ENCODE peak calls at places on chromosome 1, in ten cellular contexts. One of them, this sample, is unnamed.

GRCh38 chr1:220528049-220528678 is at the start of gene MARK1:
- DNase-seq in endothelial cell of umbilical vein: peak; percentile 37
- DNase-seq in prostate gland: peak; percentile 57
- DNase-seq in psoas muscle: peak; percentile 67
- DNase-seq in K562: peak; percentile 20
- DNase-seq in naive thymus-derived CD4-positive, alpha-beta T cell: no peak
- DNase-seq in PC-3: peak; percentile 47
- DNase-seq in tibial artery: peak; percentile 90
- DNase-seq in left ventricle myocardium inferior: peak; percentile 84
- DNase-seq in mucosa of descending colon: peak; percentile 61
- DNase-seq in this sample: peak; percentile 81

GRCh38 chr1:236951672-236952071 is 52.6 kb downstream of the MT1HL1 start:
- DNase-seq in left ventricle myocardium inferior: no peak
- DNase-seq in naive thymus-derived CD4-positive, alpha-beta T cell: no peak
- DNase-seq in prostate gland: no peak
- DNase-seq in tibial artery: no peak
- DNase-seq in K562: no peak
- DNase-seq in mucosa of descending colon: no peak
- DNase-seq in PC-3: no peak
- DNase-seq in psoas muscle: no peak
- DNase-seq in endothelial cell of umbilical vein: no peak
- DNase-seq in this sample: no peak

GRCh38 chr1:160227561-160227960 is 22.4 kb downstream of the PEA15 start:
- DNase-seq in psoas muscle: no peak
- DNase-seq in endothelial cell of umbilical vein: no peak
- DNase-seq in left ventricle myocardium inferior: no peak
- DNase-seq in naive thymus-derived CD4-positive, alpha-beta T cell: no peak
- DNase-seq in tibial artery: no peak
- DNase-seq in mucosa of descending colon: no peak
- DNase-seq in K562: no peak
- DNase-seq in PC-3: no peak
- DNase-seq in prostate gland: no peak
- DNase-seq in this sample: no peak

GRCh38 chr1:214004795-214005194 is 17.0 kb downstream of the PROX1 start:
- DNase-seq in K562: no peak
- DNase-seq in left ventricle myocardium inferior: no peak
- DNase-seq in mucosa of descending colon: no peak
- DNase-seq in naive thymus-derived CD4-positive, alpha-beta T cell: no peak
- DNase-seq in tibial artery: no peak
- DNase-seq in prostate gland: no peak
- DNase-seq in psoas muscle: no peak
- DNase-seq in endothelial cell of umbilical vein: no peak
- DNase-seq in PC-3: no peak
- DNase-seq in this sample: no peak

GRCh38 chr1:31650161-31650560 is 5.5 kb upstream of the PEF1 start:
- DNase-seq in left ventricle myocardium inferior: no peak
- DNase-seq in mucosa of descending colon: no peak
- DNase-seq in naive thymus-derived CD4-positive, alpha-beta T cell: no peak
- DNase-seq in endothelial cell of umbilical vein: no peak
- DNase-seq in PC-3: no peak
- DNase-seq in psoas muscle: no peak
- DNase-seq in prostate gland: no peak
- DNase-seq in tibial artery: no peak
- DNase-seq in K562: no peak
- DNase-seq in this sample: no peak

GRCh38 chr1:200535605-200536004 is 84.9 kb downstream of the KIF14 start:
- DNase-seq in endothelial cell of umbilical vein: peak; percentile 30
- DNase-seq in PC-3: peak; percentile 98
- DNase-seq in K562: peak; percentile 34
- DNase-seq in prostate gland: no peak
- DNase-seq in mucosa of descending colon: no peak
- DNase-seq in psoas muscle: no peak
- DNase-seq in naive thymus-derived CD4-positive, alpha-beta T cell: peak; percentile 16
- DNase-seq in left ventricle myocardium inferior: no peak
- DNase-seq in tibial artery: no peak
- DNase-seq in this sample: no peak

GRCh38 chr1:235843458-235843857 is 23.2 kb downstream of the LYST start:
- DNase-seq in PC-3: peak; percentile 71
- DNase-seq in endothelial cell of umbilical vein: peak; percentile 24
- DNase-seq in prostate gland: no peak
- DNase-seq in left ventricle myocardium inferior: no peak
- DNase-seq in tibial artery: no peak
- DNase-seq in naive thymus-derived CD4-positive, alpha-beta T cell: no peak
- DNase-seq in psoas muscle: no peak
- DNase-seq in mucosa of descending colon: no peak
- DNase-seq in K562: no peak
- DNase-seq in this sample: peak; percentile 62

GRCh38 chr1:77282866-77283539 is 1.2 kb downstream of the AK5 start:
- DNase-seq in PC-3: no peak
- DNase-seq in K562: no peak
- DNase-seq in left ventricle myocardium inferior: no peak
- DNase-seq in tibial artery: no peak
- DNase-seq in naive thymus-derived CD4-positive, alpha-beta T cell: peak; percentile 31
- DNase-seq in mucosa of descending colon: peak; percentile 28
- DNase-seq in psoas muscle: peak; percentile 12
- DNase-seq in prostate gland: no peak
- DNase-seq in endothelial cell of umbilical vein: peak; percentile 34
- DNase-seq in this sample: peak; percentile 27

GRCh38 chr1:9231648-9232332 is 2.8 kb upstream of the H6PD start:
- DNase-seq in left ventricle myocardium inferior: no peak
- DNase-seq in psoas muscle: no peak
- DNase-seq in naive thymus-derived CD4-positive, alpha-beta T cell: no peak
- DNase-seq in K562: no peak
- DNase-seq in prostate gland: no peak
- DNase-seq in PC-3: peak; percentile 37
- DNase-seq in mucosa of descending colon: no peak
- DNase-seq in endothelial cell of umbilical vein: no peak
- DNase-seq in tibial artery: no peak
- DNase-seq in this sample: peak; percentile 57

GRCh38 chr1:46549697-46550681 is 1.5 kb downstream of the KNCN start:
- DNase-seq in PC-3: peak; percentile 26
- DNase-seq in prostate gland: no peak
- DNase-seq in K562: peak; percentile 66
- DNase-seq in left ventricle myocardium inferior: no peak
- DNase-seq in tibial artery: no peak
- DNase-seq in psoas muscle: no peak
- DNase-seq in endothelial cell of umbilical vein: no peak
- DNase-seq in naive thymus-derived CD4-positive, alpha-beta T cell: no peak
- DNase-seq in mucosa of descending colon: no peak
- DNase-seq in this sample: peak; percentile 39

GRCh38 chr1:43982241-43982640 is 3.2 kb downstream of the B4GALT2 start:
- DNase-seq in prostate gland: no peak
- DNase-seq in left ventricle myocardium inferior: no peak
- DNase-seq in PC-3: no peak
- DNase-seq in naive thymus-derived CD4-positive, alpha-beta T cell: no peak
- DNase-seq in endothelial cell of umbilical vein: no peak
- DNase-seq in tibial artery: no peak
- DNase-seq in K562: no peak
- DNase-seq in mucosa of descending colon: peak; percentile 54
- DNase-seq in psoas muscle: no peak
- DNase-seq in this sample: no peak

GRCh38 chr1:248140846-248141245 is 4.1 kb upstream of the OR2M5 start:
- DNase-seq in endothelial cell of umbilical vein: no peak
- DNase-seq in left ventricle myocardium inferior: no peak
- DNase-seq in K562: no peak
- DNase-seq in psoas muscle: no peak
- DNase-seq in mucosa of descending colon: no peak
- DNase-seq in prostate gland: no peak
- DNase-seq in tibial artery: no peak
- DNase-seq in PC-3: peak; percentile 92
- DNase-seq in naive thymus-derived CD4-positive, alpha-beta T cell: no peak
- DNase-seq in this sample: no peak

GRCh38 chr1:248136811-248137210 is 8.1 kb upstream of the OR2M5 start:
- DNase-seq in psoas muscle: no peak
- DNase-seq in tibial artery: no peak
- DNase-seq in left ventricle myocardium inferior: no peak
- DNase-seq in prostate gland: no peak
- DNase-seq in K562: no peak
- DNase-seq in naive thymus-derived CD4-positive, alpha-beta T cell: no peak
- DNase-seq in mucosa of descending colon: no peak
- DNase-seq in endothelial cell of umbilical vein: no peak
- DNase-seq in PC-3: no peak
- DNase-seq in this sample: no peak
- H3K9me3 ChIP-seq in psoas muscle: no peaks in the 10 kb centered on the region
- H3K9me3 ChIP-seq in tibial artery: no peaks in the 10 kb centered on the region
- H3K9me3 ChIP-seq in left ventricle myocardium inferior: peaks cover 31% of the 10 kb centered on the region
- H3K9me3 ChIP-seq in prostate gland: no peaks in the 10 kb centered on the region
- H3K9me3 ChIP-seq in K562: no peaks in the 10 kb centered on the region
- H3K9me3 ChIP-seq in naive thymus-derived CD4-positive, alpha-beta T cell: no peaks in the 10 kb centered on the region
- H3K9me3 ChIP-seq in mucosa of descending colon: peaks cover 30% of the 10 kb centered on the region
- H3K9me3 ChIP-seq in endothelial cell of umbilical vein: peaks cover 3% of the 10 kb centered on the region
- H3K9me3 ChIP-seq in PC-3: no peaks in the 10 kb centered on the region
- H3K9me3 ChIP-seq in this sample: peaks cover 5% of the 10 kb centered on the region

DNA sequence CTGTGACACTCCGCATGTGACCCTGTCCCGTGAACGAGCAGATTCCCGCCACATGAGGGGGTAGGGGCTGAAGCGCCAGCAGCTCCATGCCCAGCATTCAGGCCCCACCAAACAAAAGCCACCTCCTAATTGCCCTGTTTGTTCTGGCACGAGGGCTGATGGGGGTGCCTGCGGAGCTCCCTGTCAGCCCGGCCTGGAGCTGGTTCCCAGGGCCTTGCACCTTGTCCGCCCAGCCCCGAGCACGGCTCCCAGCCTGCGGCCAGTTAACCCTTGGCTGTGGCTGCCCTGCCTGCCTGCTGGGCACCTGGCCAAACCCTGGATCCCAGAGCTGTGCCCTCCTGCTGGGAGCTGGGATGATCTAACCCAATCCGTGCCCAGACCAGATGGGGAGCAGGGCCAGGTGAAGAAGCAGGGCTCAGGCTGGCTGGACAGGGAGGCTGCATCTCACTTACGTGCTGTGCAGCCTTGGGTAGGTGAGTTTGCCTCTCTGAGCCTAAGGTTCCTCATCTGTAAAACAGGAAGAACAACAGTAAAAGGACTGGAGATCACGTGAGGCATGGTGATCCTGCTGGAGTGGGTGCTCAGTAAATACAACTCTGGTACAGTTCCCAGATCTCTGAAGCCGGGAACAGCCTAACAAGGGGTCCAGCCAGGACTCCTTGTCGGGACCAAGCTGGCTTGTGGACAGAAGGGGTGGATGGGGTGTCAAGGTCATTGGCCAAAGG is 110.9 kb upstream of the IFFO2 start:
- DNase-seq in endothelial cell of umbilical vein: no peak
- DNase-seq in PC-3: peak; percentile 20
- DNase-seq in K562: no peak
- DNase-seq in mucosa of descending colon: peak; percentile 76
- DNase-seq in naive thymus-derived CD4-positive, alpha-beta T cell: no peak
- DNase-seq in tibial artery: no peak
- DNase-seq in left ventricle myocardium inferior: no peak
- DNase-seq in psoas muscle: no peak
- DNase-seq in prostate gland: peak; percentile 75
- DNase-seq in this sample: no peak
- H3K4me1 ChIP-seq in endothelial cell of umbilical vein: no peaks in the 10 kb centered on the region
- H3K4me1 ChIP-seq in PC-3: peaks cover 28% of the 10 kb centered on the region
- H3K4me1 ChIP-seq in K562: no peaks in the 10 kb centered on the region
- H3K4me1 ChIP-seq in mucosa of descending colon: peaks cover 30% of the 10 kb centered on the region
- H3K4me1 ChIP-seq in naive thymus-derived CD4-positive, alpha-beta T cell: no peaks in the 10 kb centered on the region
- H3K4me1 ChIP-seq in tibial artery: peaks cover 6% of the 10 kb centered on the region
- H3K4me1 ChIP-seq in left ventricle myocardium inferior: peaks cover 23% of the 10 kb centered on the region
- H3K4me1 ChIP-seq in psoas muscle: no peaks in the 10 kb centered on the region
- H3K4me1 ChIP-seq in prostate gland: peaks cover 45% of the 10 kb centered on the region
- H3K4me1 ChIP-seq in this sample: no peaks in the 10 kb centered on the region

GRCh38 chr1:49527606-49528305 is 496.0 kb downstream of the AGBL4 start:
- DNase-seq in PC-3: peak; percentile 62
- DNase-seq in endothelial cell of umbilical vein: no peak
- DNase-seq in prostate gland: no peak
- DNase-seq in left ventricle myocardium inferior: no peak
- DNase-seq in tibial artery: no peak
- DNase-seq in mucosa of descending colon: no peak
- DNase-seq in K562: no peak
- DNase-seq in naive thymus-derived CD4-positive, alpha-beta T cell: no peak
- DNase-seq in psoas muscle: no peak
- DNase-seq in this sample: no peak

GRCh38 chr1:49523764-49524163 is 500.0 kb downstream of the AGBL4 start:
- DNase-seq in PC-3: no peak
- DNase-seq in psoas muscle: no peak
- DNase-seq in tibial artery: no peak
- DNase-seq in endothelial cell of umbilical vein: no peak
- DNase-seq in left ventricle myocardium inferior: no peak
- DNase-seq in K562: no peak
- DNase-seq in naive thymus-derived CD4-positive, alpha-beta T cell: no peak
- DNase-seq in mucosa of descending colon: no peak
- DNase-seq in prostate gland: no peak
- DNase-seq in this sample: no peak

GRCh38 chr1:49526672-49527071 is 497.1 kb downstream of the AGBL4 start:
- DNase-seq in psoas muscle: no peak
- DNase-seq in tibial artery: no peak
- DNase-seq in PC-3: no peak
- DNase-seq in mucosa of descending colon: no peak
- DNase-seq in naive thymus-derived CD4-positive, alpha-beta T cell: no peak
- DNase-seq in endothelial cell of umbilical vein: no peak
- DNase-seq in left ventricle myocardium inferior: no peak
- DNase-seq in prostate gland: no peak
- DNase-seq in K562: no peak
- DNase-seq in this sample: no peak
- H3K9me3 ChIP-seq in psoas muscle: no peaks in the 10 kb centered on the region
- H3K9me3 ChIP-seq in tibial artery: no peaks in the 10 kb centered on the region
- H3K9me3 ChIP-seq in PC-3: no peaks in the 10 kb centered on the region
- H3K9me3 ChIP-seq in mucosa of descending colon: no peaks in the 10 kb centered on the region
- H3K9me3 ChIP-seq in naive thymus-derived CD4-positive, alpha-beta T cell: no peaks in the 10 kb centered on the region
- H3K9me3 ChIP-seq in endothelial cell of umbilical vein: peaks cover 8% of the 10 kb centered on the region
- H3K9me3 ChIP-seq in left ventricle myocardium inferior: no peaks in the 10 kb centered on the region
- H3K9me3 ChIP-seq in prostate gland: no peaks in the 10 kb centered on the region
- H3K9me3 ChIP-seq in K562: no peaks in the 10 kb centered on the region
- H3K9me3 ChIP-seq in this sample: no peaks in the 10 kb centered on the region

GRCh38 chr1:40039757-40040510 is 595 bp upstream of the CAP1 start:
- DNase-seq in left ventricle myocardium inferior: peak; percentile 92
- DNase-seq in mucosa of descending colon: peak; percentile 97
- DNase-seq in endothelial cell of umbilical vein: peak; percentile 51
- DNase-seq in K562: peak; percentile 81
- DNase-seq in prostate gland: peak; percentile 84
- DNase-seq in PC-3: peak; percentile 90
- DNase-seq in tibial artery: peak; percentile 93
- DNase-seq in naive thymus-derived CD4-positive, alpha-beta T cell: peak; percentile 59
- DNase-seq in psoas muscle: peak; percentile 91
- DNase-seq in this sample: peak; percentile 85

GRCh38 chr1:40038693-40039092 is 1.8 kb upstream of the CAP1 start:
- DNase-seq in K562: no peak
- DNase-seq in left ventricle myocardium inferior: no peak
- DNase-seq in PC-3: no peak
- DNase-seq in tibial artery: no peak
- DNase-seq in mucosa of descending colon: no peak
- DNase-seq in endothelial cell of umbilical vein: no peak
- DNase-seq in naive thymus-derived CD4-positive, alpha-beta T cell: no peak
- DNase-seq in psoas muscle: no peak
- DNase-seq in prostate gland: no peak
- DNase-seq in this sample: no peak

GRCh38 chr1:40040511-40041465 is at the start of gene CAP1:
- DNase-seq in K562: peak; percentile 99
- DNase-seq in prostate gland: peak; percentile 99
- DNase-seq in psoas muscle: peak; percentile 99
- DNase-seq in mucosa of descending colon: peak; percentile 100
- DNase-seq in naive thymus-derived CD4-positive, alpha-beta T cell: peak; percentile 100
- DNase-seq in left ventricle myocardium inferior: peak; percentile 99
- DNase-seq in PC-3: peak; percentile 99
- DNase-seq in tibial artery: peak; percentile 100
- DNase-seq in endothelial cell of umbilical vein: peak; percentile 97
- DNase-seq in this sample: peak; percentile 100

GRCh38 chr1:40041466-40041838 is 923 bp downstream of the CAP1 start:
- DNase-seq in left ventricle myocardium inferior: no peak
- DNase-seq in K562: no peak
- DNase-seq in endothelial cell of umbilical vein: peak; percentile 39
- DNase-seq in prostate gland: no peak
- DNase-seq in mucosa of descending colon: no peak
- DNase-seq in tibial artery: no peak
- DNase-seq in PC-3: no peak
- DNase-seq in naive thymus-derived CD4-positive, alpha-beta T cell: no peak
- DNase-seq in psoas muscle: no peak
- DNase-seq in this sample: no peak

GRCh38 chr1:40039245-40039756 is 1.2 kb upstream of the CAP1 start:
- DNase-seq in K562: no peak
- DNase-seq in psoas muscle: no peak
- DNase-seq in PC-3: peak; percentile 34
- DNase-seq in endothelial cell of umbilical vein: peak; percentile 66
- DNase-seq in left ventricle myocardium inferior: no peak
- DNase-seq in tibial artery: peak; percentile 82
- DNase-seq in naive thymus-derived CD4-positive, alpha-beta T cell: no peak
- DNase-seq in prostate gland: peak; percentile 47
- DNase-seq in mucosa of descending colon: no peak
- DNase-seq in this sample: no peak
- H3K4me1 ChIP-seq in K562: peaks cover 62% of the 10 kb centered on the region
- H3K4me1 ChIP-seq in psoas muscle: peaks cover 56% of the 10 kb centered on the region
- H3K4me1 ChIP-seq in PC-3: peaks cover 34% of the 10 kb centered on the region
- H3K4me1 ChIP-seq in endothelial cell of umbilical vein: peaks cover 39% of the 10 kb centered on the region
- H3K4me1 ChIP-seq in left ventricle myocardium inferior: peaks cover 95% of the 10 kb centered on the region
- H3K4me1 ChIP-seq in tibial artery: peaks cover 60% of the 10 kb centered on the region
- H3K4me1 ChIP-seq in naive thymus-derived CD4-positive, alpha-beta T cell: peaks cover 52% of the 10 kb centered on the region
- H3K4me1 ChIP-seq in prostate gland: peaks cover 17% of the 10 kb centered on the region
- H3K4me1 ChIP-seq in mucosa of descending colon: peaks cover 52% of the 10 kb centered on the region
- H3K4me1 ChIP-seq in this sample: peaks cover 51% of the 10 kb centered on the region

This sample was measured in adipocyte.